ENCODE peak calls at places on chromosomes 7 and 10, in nine cellular contexts. M, A, H, B, Y, T, E, O and K are unnamed samples.

GRCh38 chr7:46195934-46196333 is 274.9 kb upstream of the IGFBP3 start:
- DNase-seq in M (no peak), A (no peak), H (no peak), B (no peak), Y (no peak), T (no peak), E (no peak), O (no peak), K (no peak)

GRCh38 chr7:149854611-149855367 is 16.6 kb downstream of the ZNF862 start:
- DNase-seq in M (peak; percentile 67), A (peak; percentile 90), H (no peak), B (no peak), Y (peak; percentile 44), T (peak; percentile 27), E (no peak), O (peak; percentile 36), K (peak; percentile 47)

GRCh38 chr10:132355297-132355696 is 23.3 kb downstream of the LRRC27 start:
- DNase-seq in M (no peak), A (no peak), H (no peak), B (no peak), Y (no peak), T (no peak), E (no peak), O (no peak), K (no peak)

GRCh38 chr7:138064856-138065357 is 11.4 kb upstream of the AKR1D1 start:
- DNase-seq in M (peak; percentile 45), A (no peak), H (peak; percentile 1), B (no peak), Y (peak; percentile 87), T (peak; percentile 3), E (no peak), O (peak; percentile 48), K (peak; percentile 2)

GRCh38 chr10:10533417-10533816 is 484.3 kb upstream of the CELF2 start:
- DNase-seq in M (no peak), A (no peak), H (no peak), B (no peak), Y (peak; percentile 34), T (no peak), E (no peak), O (peak; percentile 14), K (no peak)

GRCh38 chr7:1802899-1803298 is 132.8 kb downstream of the ELFN1 start:
- DNase-seq in M (no peak), A (peak; percentile 22), H (no peak), B (no peak), Y (no peak), T (no peak), E (no peak), O (no peak), K (no peak)

GRCh38 chr7:47574473-47575328 is 7.2 kb downstream of the TNS3 start:
- DNase-seq in M (no peak), A (peak; percentile 40), H (no peak), B (no peak), Y (no peak), T (no peak), E (no peak), O (no peak), K (peak; percentile 64)

GRCh38 chr10:43396928-43397624 is 11.9 kb downstream of the HNRNPF start:
- DNase-seq in M (peak; percentile 96), A (peak; percentile 94), H (no peak), B (peak; percentile 92), Y (peak; percentile 86), T (peak; percentile 78), E (peak; percentile 92), O (peak; percentile 79), K (peak; percentile 76)

GRCh38 chr10:77768046-77768445 is 130.4 kb upstream of the KCNMA1 start:
- DNase-seq in M (no peak), A (no peak), H (no peak), B (no peak), Y (no peak), T (no peak), E (no peak), O (no peak), K (no peak)

GRCh38 chr7:50088463-50089129 is 4.5 kb downstream of the ZPBP start:
- DNase-seq in M (no peak), A (no peak), H (no peak), B (no peak), Y (no peak), T (no peak), E (no peak), O (no peak), K (no peak)

GRCh38 chr7:6106140-6106904 is 75.1 kb downstream of the ANKRD61 start:
- DNase-seq in M (peak; percentile 6), A (no peak), H (no peak), B (no peak), Y (peak; percentile 67), T (no peak), E (no peak), O (peak; percentile 59), K (peak; percentile 28)

GRCh38 chr7:20312562-20312961 is 18.1 kb upstream of the ITGB8 start:
- DNase-seq in M (no peak), A (no peak), H (no peak), B (no peak), Y (no peak), T (no peak), E (no peak), O (no peak), K (no peak)

GRCh38 chr7:20310963-20311742 is 19.5 kb upstream of the ITGB8 start:
- DNase-seq in M (peak; percentile 42), A (no peak), H (peak; percentile 22), B (no peak), Y (peak; percentile 73), T (no peak), E (no peak), O (peak; percentile 81), K (peak; percentile 6)

GRCh38 chr7:20314216-20314615 is 16.5 kb upstream of the ITGB8 start:
- DNase-seq in M (no peak), A (no peak), H (no peak), B (no peak), Y (no peak), T (no peak), E (no peak), O (no peak), K (no peak)

GRCh38 chr7:20307901-20308300 is 22.8 kb upstream of the ITGB8 start:
- DNase-seq in M (peak; percentile 67), A (no peak), H (no peak), B (no peak), Y (no peak), T (no peak), E (no peak), O (no peak), K (no peak)

GRCh38 chr7:20311743-20312042 is 19.0 kb upstream of the ITGB8 start:
- DNase-seq in M (no peak), A (no peak), H (no peak), B (no peak), Y (no peak), T (no peak), E (no peak), O (no peak), K (no peak)
- TF ChIP-seq CTCF in M (no peak), A (no peak), H (no peak), B (no peak), Y (no peak), T (no peak), E (no peak), O (no peak), K (no peak)

DNA sequence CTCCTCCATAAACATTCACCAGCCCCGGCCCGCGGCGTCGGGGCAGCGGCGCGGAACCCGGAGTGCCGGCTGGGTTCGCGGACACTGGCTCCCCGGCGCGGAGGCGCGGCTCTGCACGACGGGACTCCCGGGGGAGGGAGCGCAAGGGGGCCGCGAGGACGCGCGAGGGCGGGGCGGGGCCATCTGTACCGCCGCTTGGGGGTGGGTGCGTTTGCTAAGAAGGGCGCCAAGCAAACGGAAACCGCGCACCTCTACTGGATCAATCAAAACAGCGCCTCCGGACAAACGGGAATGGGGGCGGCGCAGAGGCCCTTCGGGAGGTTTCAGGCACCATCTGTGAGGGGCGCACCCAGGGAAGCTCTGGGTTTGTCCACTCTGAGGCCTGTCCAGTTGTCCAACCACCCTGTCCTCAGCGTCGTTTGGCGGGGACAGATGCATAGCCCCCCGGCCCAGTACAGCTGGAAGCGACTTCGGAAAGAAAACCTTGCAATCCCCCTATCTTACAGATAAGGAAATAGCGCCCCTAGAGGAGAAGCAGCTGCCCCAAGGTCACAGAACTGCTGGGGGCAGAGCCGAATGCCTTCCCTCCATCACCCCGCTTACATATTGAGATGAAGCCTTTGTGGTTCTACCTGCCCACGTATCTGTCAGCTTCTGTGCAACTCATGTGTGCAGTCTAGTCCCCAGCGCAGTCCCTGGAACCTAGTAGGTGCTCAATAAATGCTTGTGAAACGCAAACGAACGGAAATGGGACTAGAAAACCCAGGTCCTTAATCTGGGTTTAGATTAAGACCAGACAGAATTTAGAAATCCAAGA is 10.7 kb upstream of the SLIT1 start:
- DNase-seq in M (peak; percentile 98), A (peak; percentile 47), H (no peak), B (peak; percentile 67), Y (peak; percentile 59), T (peak; percentile 82), E (peak; percentile 79), O (peak; percentile 46), K (no peak)
- TF ChIP-seq CTCF in M (peak; percentile 89), A (peak; percentile 57), H (peak; percentile 76), B (peak; percentile 59), Y (peak; percentile 75), T (peak; percentile 80), E (peak; percentile 79), O (peak; percentile 70), K (peak; percentile 84)

GRCh38 chr7:81260152-81260551 is 341.3 kb upstream of the SEMA3C start:
- DNase-seq in M (no peak), A (no peak), H (no peak), B (no peak), Y (peak; percentile 17), T (no peak), E (no peak), O (peak; percentile 16), K (no peak)

GRCh38 chr7:81256991-81257390 is 338.1 kb upstream of the SEMA3C start:
- DNase-seq in M (peak; percentile 68), A (no peak), H (no peak), B (no peak), Y (peak; percentile 56), T (no peak), E (no peak), O (peak; percentile 56), K (no peak)
- TF ChIP-seq CTCF in M (peak; percentile 66), A (no peak), H (peak; percentile 22), B (peak; percentile 48), Y (peak; percentile 57), T (no peak), E (no peak), O (peak; percentile 25), K (peak; percentile 58)

GRCh38 chr7:76303829-76304505 is 1.5 kb downstream of the HSPB1 start:
- DNase-seq in M (no peak), A (no peak), H (no peak), B (peak; percentile 80), Y (peak; percentile 52), T (no peak), E (no peak), O (no peak), K (peak; percentile 21)

GRCh38 chr7:76303057-76303828 is 770 bp downstream of the HSPB1 start:
- DNase-seq in M (peak; percentile 98), A (peak; percentile 85), H (peak; percentile 65), B (peak; percentile 92), Y (peak; percentile 97), T (peak; percentile 85), E (peak; percentile 84), O (peak; percentile 96), K (peak; percentile 89)

GRCh38 chr7:76302299-76303056 is at the start of gene HSPB1:
- DNase-seq in M (peak; percentile 90), A (peak; percentile 97), H (peak; percentile 68), B (peak; percentile 98), Y (peak; percentile 91), T (peak; percentile 74), E (peak; percentile 91), O (peak; percentile 94), K (peak; percentile 86)

GRCh38 chr7:76300210-76300731 is 2.2 kb upstream of the HSPB1 start:
- DNase-seq in M (no peak), A (peak; percentile 65), H (no peak), B (no peak), Y (peak; percentile 76), T (no peak), E (no peak), O (peak; percentile 75), K (peak; percentile 70)

GRCh38 chr7:76301000-76301399 is 1.5 kb upstream of the HSPB1 start:
- DNase-seq in M (no peak), A (no peak), H (no peak), B (no peak), Y (no peak), T (no peak), E (no peak), O (no peak), K (no peak)
- TF ChIP-seq CTCF in M (no peak), A (no peak), H (no peak), B (no peak), Y (no peak), T (no peak), E (no peak), O (no peak), K (no peak)